ENCODE peak calls at places on chromosomes 1 and 21, in six cellular contexts. One of them, this sample, is unnamed. For H3K4me1, the result is how much of the 10 kb centered on the place peaks cover.

GRCh38 chr1:183027791-183028190 is 4.6 kb downstream of the LAMC1 start:
- DNase-seq in HepG2: no peak
- DNase-seq in ovary: no peak
- DNase-seq in stomach: no peak
- DNase-seq in A549: no peak
- DNase-seq in transverse colon: no peak
- DNase-seq in this sample: no peak

GRCh38 chr21:26099610-26100219 is 70.9 kb downstream of the APP start:
- DNase-seq in HepG2: no peak
- DNase-seq in ovary: no peak
- DNase-seq in stomach: no peak
- DNase-seq in A549: no peak
- DNase-seq in transverse colon: no peak
- DNase-seq in this sample: no peak

GRCh38 chr1:172955161-172955821 is 95.5 kb downstream of the TNFSF18 start:
- DNase-seq in HepG2: no peak
- DNase-seq in ovary: no peak
- DNase-seq in stomach: no peak
- DNase-seq in A549: no peak
- DNase-seq in transverse colon: no peak
- DNase-seq in this sample: no peak

GRCh38 chr1:233668725-233669294 is 54.9 kb downstream of the KCNK1 start:
- DNase-seq in HepG2: no peak
- DNase-seq in ovary: no peak
- DNase-seq in stomach: no peak
- DNase-seq in A549: peak
- DNase-seq in transverse colon: peak
- DNase-seq in this sample: no peak

GRCh38 chr1:156893048-156893953 is at the start of gene PEAR1:
- DNase-seq in HepG2: no peak
- DNase-seq in ovary: peak
- DNase-seq in stomach: no peak
- DNase-seq in A549: no peak
- DNase-seq in transverse colon: no peak
- DNase-seq in this sample: no peak

GRCh38 chr1:78607334-78607927 is 12.8 kb upstream of the IFI44L start:
- DNase-seq in HepG2: no peak
- DNase-seq in ovary: no peak
- DNase-seq in stomach: no peak
- DNase-seq in A549: peak
- DNase-seq in transverse colon: no peak
- DNase-seq in this sample: no peak

GRCh38 chr21:36212513-36212780 is 55.8 kb downstream of the DOP1B start:
- DNase-seq in HepG2: no peak
- DNase-seq in ovary: no peak
- DNase-seq in stomach: no peak
- DNase-seq in A549: no peak
- DNase-seq in transverse colon: no peak
- DNase-seq in this sample: no peak

GRCh38 chr1:145961425-145962156 is 2.8 kb downstream of the ANKRD34A start:
- DNase-seq in HepG2: no peak
- DNase-seq in ovary: peak
- DNase-seq in stomach: no peak
- DNase-seq in A549: no peak
- DNase-seq in transverse colon: peak
- DNase-seq in this sample: no peak

GRCh38 chr1:154221815-154222081 is 993 bp downstream of the UBAP2L start:
- DNase-seq in HepG2: peak
- DNase-seq in ovary: no peak
- DNase-seq in stomach: no peak
- DNase-seq in A549: no peak
- DNase-seq in transverse colon: no peak
- DNase-seq in this sample: no peak

GRCh38 chr1:203152158-203153034 is 23.2 kb downstream of the MYBPH start:
- DNase-seq in HepG2: no peak
- DNase-seq in ovary: no peak
- DNase-seq in stomach: no peak
- DNase-seq in A549: peak
- DNase-seq in transverse colon: no peak
- DNase-seq in this sample: no peak

GRCh38 chr1:154840557-154841176 is 29.4 kb downstream of the KCNN3 start:
- DNase-seq in HepG2: no peak
- DNase-seq in ovary: no peak
- DNase-seq in stomach: no peak
- DNase-seq in A549: no peak
- DNase-seq in transverse colon: no peak
- DNase-seq in this sample: no peak

GRCh38 chr1:89085781-89086180 is 20.8 kb upstream of the GBP1 start:
- DNase-seq in HepG2: peak
- DNase-seq in ovary: no peak
- DNase-seq in stomach: peak
- DNase-seq in A549: no peak
- DNase-seq in transverse colon: peak
- DNase-seq in this sample: no peak

GRCh38 chr1:63087966-63088365 is 234.4 kb upstream of the FOXD3 start:
- DNase-seq in HepG2: peak
- DNase-seq in ovary: no peak
- DNase-seq in stomach: no peak
- DNase-seq in A549: no peak
- DNase-seq in transverse colon: no peak
- DNase-seq in this sample: no peak

GRCh38 chr1:219120625-219121544 is 52.8 kb upstream of the LYPLAL1 start:
- DNase-seq in HepG2: no peak
- DNase-seq in ovary: peak
- DNase-seq in stomach: no peak
- DNase-seq in A549: no peak
- DNase-seq in transverse colon: no peak
- DNase-seq in this sample: peak

GRCh38 chr21:27831177-27831576 is 864.3 kb upstream of the ADAMTS5 start:
- DNase-seq in HepG2: no peak
- DNase-seq in ovary: no peak
- DNase-seq in stomach: no peak
- DNase-seq in A549: no peak
- DNase-seq in transverse colon: no peak
- DNase-seq in this sample: no peak

GRCh38 chr1:156177918-156178654 is 15.8 kb upstream of the SLC25A44 start:
- DNase-seq in HepG2: no peak
- DNase-seq in ovary: no peak
- DNase-seq in stomach: no peak
- DNase-seq in A549: no peak
- DNase-seq in transverse colon: no peak
- DNase-seq in this sample: no peak

GRCh38 chr21:31502537-31503143 is 156.9 kb upstream of the SOD1 start:
- DNase-seq in HepG2: no peak
- DNase-seq in ovary: no peak
- DNase-seq in stomach: no peak
- DNase-seq in A549: no peak
- DNase-seq in transverse colon: no peak
- DNase-seq in this sample: no peak

GRCh38 chr1:13725714-13726175 is 25.8 kb downstream of the PRDM2 start:
- DNase-seq in HepG2: peak
- DNase-seq in ovary: no peak
- DNase-seq in stomach: peak
- DNase-seq in A549: peak
- DNase-seq in transverse colon: peak
- DNase-seq in this sample: no peak

GRCh38 chr1:228084325-228084724 is 1.8 kb downstream of the ARF1 start:
- DNase-seq in HepG2: no peak
- DNase-seq in ovary: no peak
- DNase-seq in stomach: no peak
- DNase-seq in A549: no peak
- DNase-seq in transverse colon: no peak
- DNase-seq in this sample: no peak

GRCh38 chr21:17650301-17650700 is 37.6 kb upstream of the BTG3 start:
- DNase-seq in HepG2: peak
- DNase-seq in ovary: no peak
- DNase-seq in stomach: no peak
- DNase-seq in A549: no peak
- DNase-seq in transverse colon: no peak
- DNase-seq in this sample: no peak

GRCh38 chr1:228683428-228683827 is 51.9 kb upstream of the RHOU start:
- DNase-seq in HepG2: no peak
- DNase-seq in ovary: no peak
- DNase-seq in stomach: no peak
- DNase-seq in A549: no peak
- DNase-seq in transverse colon: no peak
- DNase-seq in this sample: no peak

GRCh38 chr1:153597206-153597605 is 15.7 kb downstream of the S100A16 start:
- DNase-seq in HepG2: peak
- DNase-seq in ovary: no peak
- DNase-seq in stomach: no peak
- DNase-seq in A549: no peak
- DNase-seq in transverse colon: peak
- DNase-seq in this sample: no peak

GRCh38 chr1:99599678-99600175 is 46.2 kb upstream of the PALMD start:
- DNase-seq in HepG2: peak
- DNase-seq in ovary: peak
- DNase-seq in stomach: no peak
- DNase-seq in A549: peak
- DNase-seq in transverse colon: no peak
- DNase-seq in this sample: no peak

GRCh38 chr1:117580436-117580835 is 25.4 kb upstream of the TENT5C start:
- DNase-seq in HepG2: no peak
- DNase-seq in ovary: no peak
- DNase-seq in stomach: no peak
- DNase-seq in A549: no peak
- DNase-seq in transverse colon: no peak
- DNase-seq in this sample: no peak

DNA sequence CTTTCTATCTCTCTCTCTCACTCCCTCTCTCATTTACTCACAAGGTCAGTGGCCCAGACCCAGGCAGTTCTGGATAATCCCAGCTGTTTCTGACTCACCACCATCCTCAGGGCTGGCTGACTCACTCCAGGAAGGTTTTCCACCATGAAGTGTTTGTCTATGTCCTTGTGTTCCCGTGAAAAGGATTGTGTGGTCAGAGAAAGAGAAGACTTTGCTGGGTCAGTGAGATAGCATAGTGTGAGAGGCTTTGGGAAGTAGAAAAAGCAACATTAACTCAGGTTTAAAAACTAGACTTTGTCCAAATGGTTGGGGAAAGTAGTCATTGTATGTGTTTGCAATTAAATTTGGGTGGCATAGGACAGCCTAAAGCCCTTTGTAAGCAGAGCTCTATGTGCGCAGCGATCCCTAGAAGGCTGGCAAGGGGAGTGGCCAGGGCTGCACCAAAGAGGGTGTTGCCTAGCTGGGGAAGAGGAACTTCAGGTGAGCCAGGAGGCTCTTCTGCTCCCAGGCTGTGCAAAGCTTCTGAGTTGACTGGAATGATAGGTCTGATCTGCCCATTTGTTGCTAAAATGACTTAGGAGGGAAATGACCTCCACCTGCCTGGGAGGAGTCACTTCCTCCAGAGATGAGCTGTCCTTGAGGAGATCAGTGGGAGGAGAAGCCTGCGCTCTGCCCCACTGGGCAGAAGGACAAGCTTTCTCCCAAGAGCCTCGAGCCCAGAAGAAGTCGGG is 4.9 kb upstream of the CAPN2 start:
- DNase-seq in HepG2: peak
- DNase-seq in ovary: peak
- DNase-seq in stomach: peak
- DNase-seq in A549: peak
- DNase-seq in transverse colon: peak
- DNase-seq in this sample: no peak
- TF ChIP-seq EP300 in HepG2: no peak
- TF ChIP-seq EP300 in ovary: no peak
- TF ChIP-seq EP300 in stomach: no peak
- TF ChIP-seq EP300 in A549: peak
- TF ChIP-seq EP300 in transverse colon: no peak
- TF ChIP-seq EP300 in this sample: peak

DNA sequence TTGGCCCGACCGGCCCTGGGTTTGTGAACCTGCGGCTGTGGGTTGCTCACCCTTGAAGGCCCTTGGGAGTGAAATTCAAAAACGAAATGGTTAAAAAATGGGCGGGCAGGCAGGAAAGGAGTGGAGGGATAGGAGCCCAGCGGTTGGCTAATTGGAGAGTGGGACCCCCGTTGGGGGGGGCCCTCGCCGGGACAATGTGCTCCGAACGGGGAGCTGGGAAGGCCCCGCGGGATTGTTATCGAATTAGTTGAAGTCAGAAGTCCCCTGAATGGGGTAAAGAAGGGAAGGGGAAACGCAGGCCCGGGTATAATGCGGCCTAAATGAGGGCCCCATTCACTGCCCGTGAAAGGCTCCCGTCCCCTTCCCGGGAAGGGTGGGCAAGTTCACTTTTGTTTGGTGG is 135.7 kb downstream of the PRDM16 start:
- DNase-seq in HepG2: no peak
- DNase-seq in ovary: no peak
- DNase-seq in stomach: no peak
- DNase-seq in A549: no peak
- DNase-seq in transverse colon: no peak
- DNase-seq in this sample: no peak
- TF ChIP-seq CTCF in HepG2: no peak
- TF ChIP-seq CTCF in ovary: no peak
- TF ChIP-seq CTCF in stomach: no peak
- TF ChIP-seq CTCF in A549: no peak
- TF ChIP-seq CTCF in transverse colon: no peak
- TF ChIP-seq CTCF in this sample: no peak

DNA sequence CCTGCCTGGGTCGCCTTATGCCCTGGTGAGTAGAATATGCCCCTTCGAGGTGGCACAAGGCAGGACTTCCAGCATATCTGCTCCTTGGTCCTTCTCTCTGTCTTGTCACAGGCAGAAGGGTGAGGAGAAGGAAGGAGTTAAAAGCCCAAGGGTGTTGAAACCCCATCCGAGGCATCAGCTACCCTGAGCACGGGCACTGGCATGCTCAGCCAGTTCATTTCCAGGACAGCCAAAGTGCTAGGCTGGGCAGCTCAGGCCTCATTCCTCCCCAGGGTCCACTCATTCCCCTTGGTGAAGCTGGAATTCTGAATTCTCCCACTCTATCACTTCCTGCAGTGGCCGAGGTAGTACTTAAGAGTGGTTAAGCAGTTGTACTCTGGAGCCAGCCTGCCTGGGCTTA is 3.9 kb downstream of the MFSD2A start:
- DNase-seq in HepG2: no peak
- DNase-seq in ovary: no peak
- DNase-seq in stomach: no peak
- DNase-seq in A549: no peak
- DNase-seq in transverse colon: no peak
- DNase-seq in this sample: no peak
- H3K4me1 ChIP-seq in HepG2: under half
- H3K4me1 ChIP-seq in ovary: under half
- H3K4me1 ChIP-seq in stomach: half or more
- H3K4me1 ChIP-seq in A549: under half
- H3K4me1 ChIP-seq in transverse colon: under half
- H3K4me1 ChIP-seq in this sample: under half

GRCh38 chr1:239892602-239893001 is 199.1 kb upstream of the FMN2 start:
- DNase-seq in HepG2: no peak
- DNase-seq in ovary: no peak
- DNase-seq in stomach: no peak
- DNase-seq in A549: no peak
- DNase-seq in transverse colon: no peak
- DNase-seq in this sample: no peak
- TF ChIP-seq EP300 in HepG2: no peak
- TF ChIP-seq EP300 in ovary: no peak
- TF ChIP-seq EP300 in stomach: no peak
- TF ChIP-seq EP300 in A549: no peak
- TF ChIP-seq EP300 in transverse colon: peak
- TF ChIP-seq EP300 in this sample: no peak